ENCODE peak calls at places on chromosome 9, in eight cellular contexts. One of them, this sample, is unnamed.

GRCh38 chr9:112012026-112012902 is 115.7 kb downstream of the UGCG start:
- DNase-seq in B cell: peak; percentile 47
- DNase-seq in kidney tubule cell: peak; percentile 97
- DNase-seq in activated gamma-delta T cell treated with anti-CD3 and anti-CD28 coated beads, Interleukin-2, amount 50 U/mL, for 16 hours: no peak
- DNase-seq in 8988T: peak; percentile 33
- DNase-seq in CD8-positive, alpha-beta T cell: no peak
- DNase-seq in NCI-H748 treated with DMSO at 0.1 percent for 48 hours: no peak
- DNase-seq in mucosa of gallbladder: peak; percentile 79
- DNase-seq in this sample: peak; percentile 63

GRCh38 chr9:120358877-120359276 is 221.1 kb downstream of the CDK5RAP2 start:
- DNase-seq in NCI-H748 treated with DMSO at 0.1 percent for 48 hours: no peak
- DNase-seq in mucosa of gallbladder: no peak
- DNase-seq in B cell: no peak
- DNase-seq in kidney tubule cell: no peak
- DNase-seq in activated gamma-delta T cell treated with anti-CD3 and anti-CD28 coated beads, Interleukin-2, amount 50 U/mL, for 16 hours: no peak
- DNase-seq in 8988T: no peak
- DNase-seq in CD8-positive, alpha-beta T cell: no peak
- DNase-seq in this sample: no peak

GRCh38 chr9:82993856-82994605 is 68.9 kb downstream of the RASEF start:
- DNase-seq in B cell: no peak
- DNase-seq in 8988T: no peak
- DNase-seq in kidney tubule cell: no peak
- DNase-seq in NCI-H748 treated with DMSO at 0.1 percent for 48 hours: no peak
- DNase-seq in mucosa of gallbladder: no peak
- DNase-seq in activated gamma-delta T cell treated with anti-CD3 and anti-CD28 coated beads, Interleukin-2, amount 50 U/mL, for 16 hours: no peak
- DNase-seq in CD8-positive, alpha-beta T cell: no peak
- DNase-seq in this sample: no peak

GRCh38 chr9:3526903-3527652 is 1.3 kb upstream of the RFX3 start:
- DNase-seq in mucosa of gallbladder: no peak
- DNase-seq in 8988T: no peak
- DNase-seq in CD8-positive, alpha-beta T cell: no peak
- DNase-seq in kidney tubule cell: no peak
- DNase-seq in activated gamma-delta T cell treated with anti-CD3 and anti-CD28 coated beads, Interleukin-2, amount 50 U/mL, for 16 hours: no peak
- DNase-seq in NCI-H748 treated with DMSO at 0.1 percent for 48 hours: peak; percentile 77
- DNase-seq in B cell: no peak
- DNase-seq in this sample: no peak

GRCh38 chr9:113999256-114000062 is 78.6 kb downstream of the AMBP start:
- DNase-seq in B cell: no peak
- DNase-seq in mucosa of gallbladder: peak; percentile 6
- DNase-seq in CD8-positive, alpha-beta T cell: no peak
- DNase-seq in 8988T: no peak
- DNase-seq in NCI-H748 treated with DMSO at 0.1 percent for 48 hours: no peak
- DNase-seq in activated gamma-delta T cell treated with anti-CD3 and anti-CD28 coated beads, Interleukin-2, amount 50 U/mL, for 16 hours: no peak
- DNase-seq in kidney tubule cell: no peak
- DNase-seq in this sample: no peak

GRCh38 chr9:126907058-126907457 is 7.5 kb upstream of the RALGPS1 start:
- DNase-seq in B cell: no peak
- DNase-seq in kidney tubule cell: no peak
- DNase-seq in CD8-positive, alpha-beta T cell: no peak
- DNase-seq in mucosa of gallbladder: no peak
- DNase-seq in 8988T: no peak
- DNase-seq in NCI-H748 treated with DMSO at 0.1 percent for 48 hours: no peak
- DNase-seq in activated gamma-delta T cell treated with anti-CD3 and anti-CD28 coated beads, Interleukin-2, amount 50 U/mL, for 16 hours: no peak
- DNase-seq in this sample: no peak

GRCh38 chr9:18658764-18659705 is 185.1 kb downstream of the ADAMTSL1 start:
- DNase-seq in mucosa of gallbladder: no peak
- DNase-seq in kidney tubule cell: peak; percentile 26
- DNase-seq in B cell: no peak
- DNase-seq in 8988T: no peak
- DNase-seq in NCI-H748 treated with DMSO at 0.1 percent for 48 hours: no peak
- DNase-seq in activated gamma-delta T cell treated with anti-CD3 and anti-CD28 coated beads, Interleukin-2, amount 50 U/mL, for 16 hours: no peak
- DNase-seq in CD8-positive, alpha-beta T cell: no peak
- DNase-seq in this sample: no peak

GRCh38 chr9:120818595-120818994 is 24.1 kb downstream of the PSMD5 start:
- DNase-seq in 8988T: no peak
- DNase-seq in kidney tubule cell: no peak
- DNase-seq in mucosa of gallbladder: no peak
- DNase-seq in B cell: no peak
- DNase-seq in CD8-positive, alpha-beta T cell: no peak
- DNase-seq in NCI-H748 treated with DMSO at 0.1 percent for 48 hours: no peak
- DNase-seq in activated gamma-delta T cell treated with anti-CD3 and anti-CD28 coated beads, Interleukin-2, amount 50 U/mL, for 16 hours: no peak
- DNase-seq in this sample: no peak

GRCh38 chr9:109035684-109036423 is 22.6 kb upstream of the CTNNAL1 start:
- DNase-seq in NCI-H748 treated with DMSO at 0.1 percent for 48 hours: no peak
- DNase-seq in activated gamma-delta T cell treated with anti-CD3 and anti-CD28 coated beads, Interleukin-2, amount 50 U/mL, for 16 hours: no peak
- DNase-seq in 8988T: no peak
- DNase-seq in CD8-positive, alpha-beta T cell: no peak
- DNase-seq in kidney tubule cell: peak; percentile 93
- DNase-seq in B cell: no peak
- DNase-seq in mucosa of gallbladder: peak; percentile 69
- DNase-seq in this sample: peak; percentile 62

GRCh38 chr9:133429216-133429613 is 7.0 kb downstream of the ADAMTS13 start:
- DNase-seq in activated gamma-delta T cell treated with anti-CD3 and anti-CD28 coated beads, Interleukin-2, amount 50 U/mL, for 16 hours: no peak
- DNase-seq in kidney tubule cell: no peak
- DNase-seq in mucosa of gallbladder: no peak
- DNase-seq in NCI-H748 treated with DMSO at 0.1 percent for 48 hours: no peak
- DNase-seq in CD8-positive, alpha-beta T cell: no peak
- DNase-seq in B cell: no peak
- DNase-seq in 8988T: peak; percentile 56
- DNase-seq in this sample: no peak

GRCh38 chr9:7246181-7246580 is 488.4 kb downstream of the KDM4C start:
- DNase-seq in activated gamma-delta T cell treated with anti-CD3 and anti-CD28 coated beads, Interleukin-2, amount 50 U/mL, for 16 hours: no peak
- DNase-seq in B cell: no peak
- DNase-seq in 8988T: no peak
- DNase-seq in NCI-H748 treated with DMSO at 0.1 percent for 48 hours: no peak
- DNase-seq in kidney tubule cell: no peak
- DNase-seq in mucosa of gallbladder: no peak
- DNase-seq in CD8-positive, alpha-beta T cell: no peak
- DNase-seq in this sample: no peak

GRCh38 chr9:73683862-73684591 is 532.4 kb downstream of the ANXA1 start:
- DNase-seq in B cell: no peak
- DNase-seq in activated gamma-delta T cell treated with anti-CD3 and anti-CD28 coated beads, Interleukin-2, amount 50 U/mL, for 16 hours: no peak
- DNase-seq in CD8-positive, alpha-beta T cell: no peak
- DNase-seq in NCI-H748 treated with DMSO at 0.1 percent for 48 hours: peak; percentile 11
- DNase-seq in mucosa of gallbladder: no peak
- DNase-seq in 8988T: no peak
- DNase-seq in kidney tubule cell: peak; percentile 65
- DNase-seq in this sample: no peak

GRCh38 chr9:116910201-116910600 is 223.1 kb downstream of the TRIM32 start:
- DNase-seq in CD8-positive, alpha-beta T cell: no peak
- DNase-seq in mucosa of gallbladder: no peak
- DNase-seq in kidney tubule cell: no peak
- DNase-seq in 8988T: no peak
- DNase-seq in NCI-H748 treated with DMSO at 0.1 percent for 48 hours: no peak
- DNase-seq in activated gamma-delta T cell treated with anti-CD3 and anti-CD28 coated beads, Interleukin-2, amount 50 U/mL, for 16 hours: no peak
- DNase-seq in B cell: no peak
- DNase-seq in this sample: no peak

GRCh38 chr9:135440620-135441019 is 39.0 kb upstream of the PPP1R26 start:
- DNase-seq in NCI-H748 treated with DMSO at 0.1 percent for 48 hours: no peak
- DNase-seq in kidney tubule cell: peak; percentile 13
- DNase-seq in B cell: no peak
- DNase-seq in mucosa of gallbladder: no peak
- DNase-seq in 8988T: no peak
- DNase-seq in activated gamma-delta T cell treated with anti-CD3 and anti-CD28 coated beads, Interleukin-2, amount 50 U/mL, for 16 hours: no peak
- DNase-seq in CD8-positive, alpha-beta T cell: no peak
- DNase-seq in this sample: no peak

GRCh38 chr9:112097712-112098688 is 77.1 kb downstream of the SUSD1 start:
- DNase-seq in NCI-H748 treated with DMSO at 0.1 percent for 48 hours: peak; percentile 63
- DNase-seq in mucosa of gallbladder: peak; percentile 51
- DNase-seq in B cell: peak; percentile 88
- DNase-seq in CD8-positive, alpha-beta T cell: peak; percentile 47
- DNase-seq in activated gamma-delta T cell treated with anti-CD3 and anti-CD28 coated beads, Interleukin-2, amount 50 U/mL, for 16 hours: peak; percentile 51
- DNase-seq in 8988T: peak; percentile 26
- DNase-seq in kidney tubule cell: peak; percentile 76
- DNase-seq in this sample: peak; percentile 64

GRCh38 chr9:97740848-97741821 is 44.0 kb upstream of the XPA start:
- DNase-seq in activated gamma-delta T cell treated with anti-CD3 and anti-CD28 coated beads, Interleukin-2, amount 50 U/mL, for 16 hours: peak; percentile 4
- DNase-seq in NCI-H748 treated with DMSO at 0.1 percent for 48 hours: peak; percentile 14
- DNase-seq in B cell: peak; percentile 52
- DNase-seq in mucosa of gallbladder: peak; percentile 44
- DNase-seq in CD8-positive, alpha-beta T cell: peak; percentile 10
- DNase-seq in 8988T: no peak
- DNase-seq in kidney tubule cell: peak; percentile 77
- DNase-seq in this sample: peak; percentile 44

GRCh38 chr9:83629433-83630104 is 6.6 kb downstream of the IDNK start:
- DNase-seq in activated gamma-delta T cell treated with anti-CD3 and anti-CD28 coated beads, Interleukin-2, amount 50 U/mL, for 16 hours: no peak
- DNase-seq in CD8-positive, alpha-beta T cell: no peak
- DNase-seq in 8988T: no peak
- DNase-seq in kidney tubule cell: no peak
- DNase-seq in NCI-H748 treated with DMSO at 0.1 percent for 48 hours: no peak
- DNase-seq in mucosa of gallbladder: no peak
- DNase-seq in B cell: no peak
- DNase-seq in this sample: no peak

GRCh38 chr9:76602191-76602590 is 143.2 kb downstream of the GCNT1 start:
- DNase-seq in mucosa of gallbladder: no peak
- DNase-seq in CD8-positive, alpha-beta T cell: no peak
- DNase-seq in activated gamma-delta T cell treated with anti-CD3 and anti-CD28 coated beads, Interleukin-2, amount 50 U/mL, for 16 hours: no peak
- DNase-seq in NCI-H748 treated with DMSO at 0.1 percent for 48 hours: no peak
- DNase-seq in B cell: no peak
- DNase-seq in 8988T: no peak
- DNase-seq in kidney tubule cell: no peak
- DNase-seq in this sample: no peak

GRCh38 chr9:135035781-135036760 is 51.4 kb upstream of the OLFM1 start:
- DNase-seq in kidney tubule cell: no peak
- DNase-seq in activated gamma-delta T cell treated with anti-CD3 and anti-CD28 coated beads, Interleukin-2, amount 50 U/mL, for 16 hours: no peak
- DNase-seq in mucosa of gallbladder: no peak
- DNase-seq in B cell: no peak
- DNase-seq in CD8-positive, alpha-beta T cell: no peak
- DNase-seq in 8988T: no peak
- DNase-seq in NCI-H748 treated with DMSO at 0.1 percent for 48 hours: no peak
- DNase-seq in this sample: no peak

GRCh38 chr9:132244582-132245455 is 83.0 kb downstream of the NTNG2 start:
- DNase-seq in activated gamma-delta T cell treated with anti-CD3 and anti-CD28 coated beads, Interleukin-2, amount 50 U/mL, for 16 hours: no peak
- DNase-seq in 8988T: no peak
- DNase-seq in mucosa of gallbladder: no peak
- DNase-seq in CD8-positive, alpha-beta T cell: no peak
- DNase-seq in NCI-H748 treated with DMSO at 0.1 percent for 48 hours: no peak
- DNase-seq in B cell: no peak
- DNase-seq in kidney tubule cell: peak; percentile 13
- DNase-seq in this sample: no peak

GRCh38 chr9:134521817-134522501 is 119.6 kb upstream of the COL5A1 start:
- DNase-seq in kidney tubule cell: no peak
- DNase-seq in B cell: no peak
- DNase-seq in NCI-H748 treated with DMSO at 0.1 percent for 48 hours: no peak
- DNase-seq in mucosa of gallbladder: no peak
- DNase-seq in CD8-positive, alpha-beta T cell: no peak
- DNase-seq in activated gamma-delta T cell treated with anti-CD3 and anti-CD28 coated beads, Interleukin-2, amount 50 U/mL, for 16 hours: no peak
- DNase-seq in 8988T: no peak
- DNase-seq in this sample: no peak

GRCh38 chr9:96048954-96049831 is 173.7 kb downstream of the ERCC6L2 start:
- DNase-seq in CD8-positive, alpha-beta T cell: no peak
- DNase-seq in mucosa of gallbladder: peak; percentile 28
- DNase-seq in 8988T: no peak
- DNase-seq in kidney tubule cell: peak; percentile 16
- DNase-seq in activated gamma-delta T cell treated with anti-CD3 and anti-CD28 coated beads, Interleukin-2, amount 50 U/mL, for 16 hours: no peak
- DNase-seq in B cell: no peak
- DNase-seq in NCI-H748 treated with DMSO at 0.1 percent for 48 hours: no peak
- DNase-seq in this sample: no peak

GRCh38 chr9:37410969-37411785 is 11.3 kb upstream of the GRHPR start:
- DNase-seq in kidney tubule cell: no peak
- DNase-seq in mucosa of gallbladder: no peak
- DNase-seq in NCI-H748 treated with DMSO at 0.1 percent for 48 hours: no peak
- DNase-seq in CD8-positive, alpha-beta T cell: no peak
- DNase-seq in 8988T: peak; percentile 55
- DNase-seq in activated gamma-delta T cell treated with anti-CD3 and anti-CD28 coated beads, Interleukin-2, amount 50 U/mL, for 16 hours: no peak
- DNase-seq in B cell: peak; percentile 48
- DNase-seq in this sample: no peak

GRCh38 chr9:37952731-37953130 is 48.8 kb upstream of the SLC25A51 start:
- DNase-seq in CD8-positive, alpha-beta T cell: no peak
- DNase-seq in mucosa of gallbladder: no peak
- DNase-seq in B cell: no peak
- DNase-seq in NCI-H748 treated with DMSO at 0.1 percent for 48 hours: no peak
- DNase-seq in kidney tubule cell: peak; percentile 93
- DNase-seq in 8988T: no peak
- DNase-seq in activated gamma-delta T cell treated with anti-CD3 and anti-CD28 coated beads, Interleukin-2, amount 50 U/mL, for 16 hours: no peak
- DNase-seq in this sample: no peak

GRCh38 chr9:91915524-91916266 is 34.3 kb downstream of the ROR2 start:
- DNase-seq in CD8-positive, alpha-beta T cell: no peak
- DNase-seq in B cell: no peak
- DNase-seq in mucosa of gallbladder: no peak
- DNase-seq in kidney tubule cell: no peak
- DNase-seq in NCI-H748 treated with DMSO at 0.1 percent for 48 hours: no peak
- DNase-seq in 8988T: no peak
- DNase-seq in activated gamma-delta T cell treated with anti-CD3 and anti-CD28 coated beads, Interleukin-2, amount 50 U/mL, for 16 hours: no peak
- DNase-seq in this sample: no peak

GRCh38 chr9:19788614-19789271 is at the start of gene SLC24A2:
- DNase-seq in activated gamma-delta T cell treated with anti-CD3 and anti-CD28 coated beads, Interleukin-2, amount 50 U/mL, for 16 hours: no peak
- DNase-seq in NCI-H748 treated with DMSO at 0.1 percent for 48 hours: peak; percentile 35
- DNase-seq in 8988T: no peak
- DNase-seq in CD8-positive, alpha-beta T cell: no peak
- DNase-seq in kidney tubule cell: no peak
- DNase-seq in mucosa of gallbladder: no peak
- DNase-seq in B cell: no peak
- DNase-seq in this sample: no peak

GRCh38 chr9:122797316-122798033 is 2.4 kb upstream of the OR1K1 start:
- DNase-seq in B cell: no peak
- DNase-seq in mucosa of gallbladder: no peak
- DNase-seq in activated gamma-delta T cell treated with anti-CD3 and anti-CD28 coated beads, Interleukin-2, amount 50 U/mL, for 16 hours: no peak
- DNase-seq in kidney tubule cell: peak; percentile 67
- DNase-seq in NCI-H748 treated with DMSO at 0.1 percent for 48 hours: no peak
- DNase-seq in CD8-positive, alpha-beta T cell: no peak
- DNase-seq in 8988T: no peak
- DNase-seq in this sample: no peak

GRCh38 chr9:69104830-69105527 is 69.1 kb upstream of the TJP2 start:
- DNase-seq in mucosa of gallbladder: peak; percentile 87
- DNase-seq in CD8-positive, alpha-beta T cell: no peak
- DNase-seq in activated gamma-delta T cell treated with anti-CD3 and anti-CD28 coated beads, Interleukin-2, amount 50 U/mL, for 16 hours: no peak
- DNase-seq in 8988T: no peak
- DNase-seq in B cell: no peak
- DNase-seq in NCI-H748 treated with DMSO at 0.1 percent for 48 hours: peak; percentile 60
- DNase-seq in kidney tubule cell: peak; percentile 73
- DNase-seq in this sample: peak; percentile 82

GRCh38 chr9:29656641-29657406 is 2083.5 kb upstream of the C9orf72 start:
- DNase-seq in kidney tubule cell: no peak
- DNase-seq in B cell: no peak
- DNase-seq in mucosa of gallbladder: no peak
- DNase-seq in NCI-H748 treated with DMSO at 0.1 percent for 48 hours: no peak
- DNase-seq in 8988T: no peak
- DNase-seq in CD8-positive, alpha-beta T cell: no peak
- DNase-seq in activated gamma-delta T cell treated with anti-CD3 and anti-CD28 coated beads, Interleukin-2, amount 50 U/mL, for 16 hours: no peak
- DNase-seq in this sample: no peak

GRCh38 chr9:98775831-98776441 is 20.4 kb downstream of the ANKS6 start:
- DNase-seq in CD8-positive, alpha-beta T cell: no peak
- DNase-seq in mucosa of gallbladder: no peak
- DNase-seq in kidney tubule cell: peak; percentile 63
- DNase-seq in activated gamma-delta T cell treated with anti-CD3 and anti-CD28 coated beads, Interleukin-2, amount 50 U/mL, for 16 hours: peak; percentile 18
- DNase-seq in NCI-H748 treated with DMSO at 0.1 percent for 48 hours: peak; percentile 59
- DNase-seq in B cell: peak; percentile 65
- DNase-seq in 8988T: peak; percentile 57
- DNase-seq in this sample: no peak

GRCh38 chr9:81964216-81965171 is 21.2 kb downstream of the SPATA31D3 start:
- DNase-seq in activated gamma-delta T cell treated with anti-CD3 and anti-CD28 coated beads, Interleukin-2, amount 50 U/mL, for 16 hours: no peak
- DNase-seq in NCI-H748 treated with DMSO at 0.1 percent for 48 hours: no peak
- DNase-seq in mucosa of gallbladder: no peak
- DNase-seq in CD8-positive, alpha-beta T cell: no peak
- DNase-seq in B cell: no peak
- DNase-seq in 8988T: no peak
- DNase-seq in kidney tubule cell: no peak
- DNase-seq in this sample: no peak

GRCh38 chr9:116377179-116377790 is 223.7 kb downstream of the PAPPA start:
- DNase-seq in NCI-H748 treated with DMSO at 0.1 percent for 48 hours: no peak
- DNase-seq in activated gamma-delta T cell treated with anti-CD3 and anti-CD28 coated beads, Interleukin-2, amount 50 U/mL, for 16 hours: no peak
- DNase-seq in kidney tubule cell: peak; percentile 89
- DNase-seq in B cell: no peak
- DNase-seq in mucosa of gallbladder: no peak
- DNase-seq in CD8-positive, alpha-beta T cell: no peak
- DNase-seq in 8988T: peak; percentile 19
- DNase-seq in this sample: no peak

GRCh38 chr9:136533775-136534157 is 12.1 kb downstream of the NOTCH1 start:
- DNase-seq in kidney tubule cell: no peak
- DNase-seq in CD8-positive, alpha-beta T cell: peak; percentile 68
- DNase-seq in mucosa of gallbladder: no peak
- DNase-seq in activated gamma-delta T cell treated with anti-CD3 and anti-CD28 coated beads, Interleukin-2, amount 50 U/mL, for 16 hours: peak; percentile 52
- DNase-seq in 8988T: no peak
- DNase-seq in NCI-H748 treated with DMSO at 0.1 percent for 48 hours: no peak
- DNase-seq in B cell: peak; percentile 51
- DNase-seq in this sample: peak; percentile 65